ENCODE peak calls at places on chromosomes 4 and X, in six cellular contexts. D is hypothalamus; M is activated CD8-positive, alpha-beta memory T cell treated with anti-CD3 and anti-CD28 coated beads for 48 hours; J is GM04503; I is NCI-H510A; T is ACHN. Z is an unnamed sample.

GRCh38 chr4:87973283-87974169 is 2.0 kb upstream of the SPP1 start:
- DNase-seq in I (peak; percentile 24), M (no peak), T (peak; percentile 79), J (peak; percentile 90), D (no peak), Z (no peak)

GRCh38 chr4:108433832-108434231 is 186.5 kb upstream of the RPL34 start:
- DNase-seq in M (no peak), I (no peak), D (no peak), J (no peak), T (no peak), Z (no peak)

GRCh38 chrX:17377047-17377692 is 2.2 kb downstream of the NHS start:
- DNase-seq in J (no peak), I (peak; percentile 53), T (peak; percentile 73), M (no peak), D (no peak), Z (no peak)

GRCh38 chr4:83348074-83348473 is 13.4 kb upstream of the HPSE start:
- DNase-seq in I (no peak), J (no peak), D (no peak), M (no peak), T (no peak), Z (no peak)

GRCh38 chrX:103585421-103586313 is at the start of gene TCEAL4:
- DNase-seq in M (no peak), I (peak; percentile 34), T (peak; percentile 11), D (no peak), J (no peak), Z (peak; percentile 28)

GRCh38 chrX:151789179-151789800 is 54.7 kb downstream of the CNGA2 start:
- DNase-seq in M (no peak), T (peak; percentile 64), I (no peak), J (peak; percentile 62), D (no peak), Z (no peak)

GRCh38 chrX:20521245-20521644 is 254.5 kb upstream of the RPS6KA3 start:
- DNase-seq in M (no peak), T (peak; percentile 3), D (no peak), I (no peak), J (no peak), Z (no peak)

GRCh38 chr4:8763966-8764901 is 107.4 kb downstream of the HMX1 start:
- DNase-seq in J (no peak), I (no peak), D (no peak), M (no peak), T (no peak), Z (no peak)

GRCh38 chrX:120468479-120468824 is 644 bp downstream of the LAMP2 start:
- DNase-seq in J (no peak), M (no peak), T (no peak), I (no peak), D (no peak), Z (no peak)

GRCh38 chr4:52861171-52861873 is 795 bp upstream of the RASL11B start:
- DNase-seq in T (no peak), M (no peak), J (no peak), I (no peak), D (no peak), Z (no peak)

GRCh38 chrX:119870626-119871131 is 854 bp downstream of the RNF113A start:
- DNase-seq in M (no peak), J (no peak), I (no peak), D (no peak), T (peak; percentile 5), Z (peak; percentile 15)

GRCh38 chr4:60619531-60620305 is 580.4 kb upstream of the ADGRL3 start:
- DNase-seq in D (no peak), M (no peak), I (no peak), T (no peak), J (peak; percentile 57), Z (no peak)